ENCODE peak calls at places on chromosomes 6 and 20, in six cellular contexts. One of them, this sample, is unnamed.

GRCh38 chr20:37856932-37857660 is 45.8 kb upstream of the VSTM2L start:
- DNase-seq in occipital lobe: no peak
- DNase-seq in right cardiac atrium: no peak
- DNase-seq in NCI-H2107: no peak
- DNase-seq in AG08395: peak; percentile 53
- DNase-seq in CD8-positive, alpha-beta T cell: no peak
- DNase-seq in this sample: no peak

GRCh38 chr20:36407196-36407733 is 101.1 kb downstream of the DLGAP4 start:
- DNase-seq in AG08395: peak; percentile 44
- DNase-seq in NCI-H2107: no peak
- DNase-seq in occipital lobe: no peak
- DNase-seq in right cardiac atrium: no peak
- DNase-seq in CD8-positive, alpha-beta T cell: no peak
- DNase-seq in this sample: no peak

GRCh38 chr20:62806383-62807050 is 1.9 kb downstream of the OGFR start:
- DNase-seq in CD8-positive, alpha-beta T cell: no peak
- DNase-seq in AG08395: no peak
- DNase-seq in occipital lobe: no peak
- DNase-seq in right cardiac atrium: no peak
- DNase-seq in NCI-H2107: no peak
- DNase-seq in this sample: no peak

GRCh38 chr20:14288341-14289330 is 48.8 kb downstream of the FLRT3 start:
- DNase-seq in CD8-positive, alpha-beta T cell: no peak
- DNase-seq in right cardiac atrium: no peak
- DNase-seq in AG08395: peak; percentile 44
- DNase-seq in NCI-H2107: no peak
- DNase-seq in occipital lobe: no peak
- DNase-seq in this sample: no peak

GRCh38 chr6:20497200-20497820 is 36.9 kb upstream of the CDKAL1 start:
- DNase-seq in NCI-H2107: no peak
- DNase-seq in CD8-positive, alpha-beta T cell: no peak
- DNase-seq in occipital lobe: no peak
- DNase-seq in right cardiac atrium: no peak
- DNase-seq in AG08395: peak; percentile 88
- DNase-seq in this sample: no peak

GRCh38 chr6:43715056-43715788 is 27.6 kb upstream of the MRPS18A start:
- DNase-seq in right cardiac atrium: no peak
- DNase-seq in CD8-positive, alpha-beta T cell: no peak
- DNase-seq in AG08395: no peak
- DNase-seq in occipital lobe: no peak
- DNase-seq in NCI-H2107: no peak
- DNase-seq in this sample: no peak

GRCh38 chr20:36305602-36306556 is at the start of gene DLGAP4:
- DNase-seq in NCI-H2107: no peak
- DNase-seq in CD8-positive, alpha-beta T cell: no peak
- DNase-seq in occipital lobe: no peak
- DNase-seq in AG08395: no peak
- DNase-seq in right cardiac atrium: no peak
- DNase-seq in this sample: no peak

GRCh38 chr6:46325561-46326525 is 155.1 kb upstream of the ENPP5 start:
- DNase-seq in right cardiac atrium: peak; percentile 67
- DNase-seq in AG08395: peak; percentile 55
- DNase-seq in CD8-positive, alpha-beta T cell: peak; percentile 24
- DNase-seq in NCI-H2107: no peak
- DNase-seq in occipital lobe: peak; percentile 57
- DNase-seq in this sample: peak; percentile 10

GRCh38 chr20:46523696-46524328 is 10.5 kb upstream of the ZNF334 start:
- DNase-seq in CD8-positive, alpha-beta T cell: no peak
- DNase-seq in AG08395: no peak
- DNase-seq in right cardiac atrium: no peak
- DNase-seq in NCI-H2107: no peak
- DNase-seq in occipital lobe: no peak
- DNase-seq in this sample: no peak

GRCh38 chr6:7260291-7261029 is 52.5 kb downstream of the SSR1 start:
- DNase-seq in AG08395: no peak
- DNase-seq in occipital lobe: no peak
- DNase-seq in CD8-positive, alpha-beta T cell: no peak
- DNase-seq in right cardiac atrium: peak; percentile 18
- DNase-seq in NCI-H2107: no peak
- DNase-seq in this sample: no peak

GRCh38 chr6:105836379-105836778 is 249.8 kb upstream of the PRDM1 start:
- DNase-seq in occipital lobe: no peak
- DNase-seq in NCI-H2107: no peak
- DNase-seq in CD8-positive, alpha-beta T cell: no peak
- DNase-seq in right cardiac atrium: no peak
- DNase-seq in AG08395: no peak
- DNase-seq in this sample: no peak

GRCh38 chr6:11968241-11968806 is 43.8 kb upstream of the HIVEP1 start:
- DNase-seq in right cardiac atrium: no peak
- DNase-seq in AG08395: no peak
- DNase-seq in CD8-positive, alpha-beta T cell: no peak
- DNase-seq in NCI-H2107: no peak
- DNase-seq in occipital lobe: no peak
- DNase-seq in this sample: no peak

GRCh38 chr20:58981564-58982364 is 708 bp downstream of the NELFCD start:
- DNase-seq in AG08395: no peak
- DNase-seq in occipital lobe: no peak
- DNase-seq in CD8-positive, alpha-beta T cell: no peak
- DNase-seq in NCI-H2107: no peak
- DNase-seq in right cardiac atrium: peak; percentile 58
- DNase-seq in this sample: peak; percentile 82

GRCh38 chr6:26122402-26122792 is 35.2 kb downstream of the HFE start:
- DNase-seq in AG08395: no peak
- DNase-seq in right cardiac atrium: no peak
- DNase-seq in CD8-positive, alpha-beta T cell: no peak
- DNase-seq in occipital lobe: no peak
- DNase-seq in NCI-H2107: no peak
- DNase-seq in this sample: no peak

GRCh38 chr6:136113736-136114173 is 136.4 kb downstream of the MTFR2 start:
- DNase-seq in right cardiac atrium: peak; percentile 70
- DNase-seq in occipital lobe: peak; percentile 27
- DNase-seq in AG08395: peak; percentile 83
- DNase-seq in CD8-positive, alpha-beta T cell: no peak
- DNase-seq in NCI-H2107: peak; percentile 66
- DNase-seq in this sample: peak; percentile 22

GRCh38 chr20:5863040-5863811 is 87.1 kb downstream of the TRMT6 start:
- DNase-seq in CD8-positive, alpha-beta T cell: no peak
- DNase-seq in AG08395: peak; percentile 63
- DNase-seq in occipital lobe: no peak
- DNase-seq in right cardiac atrium: peak; percentile 53
- DNase-seq in NCI-H2107: no peak
- DNase-seq in this sample: peak; percentile 71

GRCh38 chr6:134022650-134023049 is 29.8 kb downstream of the SLC2A12 start:
- DNase-seq in NCI-H2107: no peak
- DNase-seq in occipital lobe: no peak
- DNase-seq in CD8-positive, alpha-beta T cell: no peak
- DNase-seq in right cardiac atrium: no peak
- DNase-seq in AG08395: no peak
- DNase-seq in this sample: no peak

GRCh38 chr20:37600486-37600885 is 72.8 kb upstream of the BLCAP start:
- DNase-seq in AG08395: no peak
- DNase-seq in CD8-positive, alpha-beta T cell: no peak
- DNase-seq in right cardiac atrium: no peak
- DNase-seq in NCI-H2107: no peak
- DNase-seq in occipital lobe: no peak
- DNase-seq in this sample: no peak

GRCh38 chr6:84618046-84618752 is 146.2 kb downstream of the TBX18 start:
- DNase-seq in right cardiac atrium: peak; percentile 48
- DNase-seq in NCI-H2107: no peak
- DNase-seq in CD8-positive, alpha-beta T cell: no peak
- DNase-seq in AG08395: peak; percentile 84
- DNase-seq in occipital lobe: no peak
- DNase-seq in this sample: no peak

GRCh38 chr6:42226251-42227143 is 8.8 kb upstream of the MRPS10 start:
- DNase-seq in right cardiac atrium: no peak
- DNase-seq in occipital lobe: no peak
- DNase-seq in AG08395: peak; percentile 47
- DNase-seq in CD8-positive, alpha-beta T cell: no peak
- DNase-seq in NCI-H2107: no peak
- DNase-seq in this sample: peak; percentile 82

GRCh38 chr6:27720607-27721580 is 191.3 kb downstream of the OR2B2 start:
- DNase-seq in occipital lobe: no peak
- DNase-seq in right cardiac atrium: no peak
- DNase-seq in NCI-H2107: no peak
- DNase-seq in AG08395: peak; percentile 3
- DNase-seq in CD8-positive, alpha-beta T cell: no peak
- DNase-seq in this sample: no peak

GRCh38 chr6:3699231-3699630 is 52.3 kb downstream of the PXDC1 start:
- DNase-seq in NCI-H2107: no peak
- DNase-seq in CD8-positive, alpha-beta T cell: no peak
- DNase-seq in occipital lobe: no peak
- DNase-seq in AG08395: no peak
- DNase-seq in right cardiac atrium: no peak
- DNase-seq in this sample: no peak

GRCh38 chr20:62662422-62662821 is 20.1 kb downstream of the SLCO4A1 start:
- DNase-seq in CD8-positive, alpha-beta T cell: no peak
- DNase-seq in occipital lobe: no peak
- DNase-seq in AG08395: peak; percentile 85
- DNase-seq in right cardiac atrium: no peak
- DNase-seq in NCI-H2107: no peak
- DNase-seq in this sample: no peak

GRCh38 chr6:49933526-49933925 is 30.4 kb downstream of the DEFB114 start:
- DNase-seq in right cardiac atrium: peak; percentile 26
- DNase-seq in occipital lobe: no peak
- DNase-seq in CD8-positive, alpha-beta T cell: no peak
- DNase-seq in AG08395: no peak
- DNase-seq in NCI-H2107: no peak
- DNase-seq in this sample: no peak

GRCh38 chr6:147906361-147906760 is 397.9 kb downstream of the SAMD5 start:
- DNase-seq in occipital lobe: no peak
- DNase-seq in AG08395: no peak
- DNase-seq in right cardiac atrium: no peak
- DNase-seq in CD8-positive, alpha-beta T cell: no peak
- DNase-seq in NCI-H2107: no peak
- DNase-seq in this sample: peak; percentile 33

GRCh38 chr6:28816909-28817807 is 106.6 kb downstream of the TRIM27 start:
- DNase-seq in right cardiac atrium: no peak
- DNase-seq in CD8-positive, alpha-beta T cell: no peak
- DNase-seq in NCI-H2107: no peak
- DNase-seq in occipital lobe: no peak
- DNase-seq in AG08395: peak; percentile 36
- DNase-seq in this sample: no peak

GRCh38 chr20:62376112-62377063 is 9.3 kb upstream of the LAMA5 start:
- DNase-seq in AG08395: peak; percentile 57
- DNase-seq in right cardiac atrium: peak; percentile 85
- DNase-seq in occipital lobe: no peak
- DNase-seq in NCI-H2107: no peak
- DNase-seq in CD8-positive, alpha-beta T cell: no peak
- DNase-seq in this sample: peak; percentile 84

GRCh38 chr20:53003420-53003819 is 31.3 kb downstream of the TSHZ2 start:
- DNase-seq in CD8-positive, alpha-beta T cell: no peak
- DNase-seq in AG08395: no peak
- DNase-seq in right cardiac atrium: no peak
- DNase-seq in occipital lobe: no peak
- DNase-seq in NCI-H2107: no peak
- DNase-seq in this sample: peak; percentile 19

GRCh38 chr6:30826961-30827342 is 57.4 kb upstream of the DDR1 start:
- DNase-seq in NCI-H2107: no peak
- DNase-seq in right cardiac atrium: no peak
- DNase-seq in occipital lobe: no peak
- DNase-seq in AG08395: no peak
- DNase-seq in CD8-positive, alpha-beta T cell: no peak
- DNase-seq in this sample: no peak

GRCh38 chr6:19860235-19860877 is 23.2 kb downstream of the ID4 start:
- DNase-seq in occipital lobe: no peak
- DNase-seq in right cardiac atrium: no peak
- DNase-seq in NCI-H2107: no peak
- DNase-seq in AG08395: no peak
- DNase-seq in CD8-positive, alpha-beta T cell: no peak
- DNase-seq in this sample: no peak

GRCh38 chr20:25507385-25508082 is 77.8 kb downstream of the NINL start:
- DNase-seq in NCI-H2107: no peak
- DNase-seq in AG08395: no peak
- DNase-seq in CD8-positive, alpha-beta T cell: no peak
- DNase-seq in right cardiac atrium: no peak
- DNase-seq in occipital lobe: no peak
- DNase-seq in this sample: no peak

GRCh38 chr6:34460796-34461507 is 4.9 kb upstream of the PACSIN1 start:
- DNase-seq in right cardiac atrium: no peak
- DNase-seq in AG08395: no peak
- DNase-seq in NCI-H2107: no peak
- DNase-seq in CD8-positive, alpha-beta T cell: no peak
- DNase-seq in occipital lobe: no peak
- DNase-seq in this sample: no peak

GRCh38 chr6:123338394-123338793 is 298.4 kb downstream of the TRDN start:
- DNase-seq in occipital lobe: no peak
- DNase-seq in CD8-positive, alpha-beta T cell: no peak
- DNase-seq in AG08395: no peak
- DNase-seq in right cardiac atrium: peak; percentile 9
- DNase-seq in NCI-H2107: peak; percentile 15
- DNase-seq in this sample: no peak

GRCh38 chr6:19851273-19852089 is 14.3 kb downstream of the ID4 start:
- DNase-seq in right cardiac atrium: no peak
- DNase-seq in occipital lobe: peak; percentile 14
- DNase-seq in CD8-positive, alpha-beta T cell: no peak
- DNase-seq in AG08395: peak; percentile 88
- DNase-seq in NCI-H2107: peak; percentile 23
- DNase-seq in this sample: peak; percentile 79

GRCh38 chr6:33339193-33339592 is 21.6 kb upstream of the ZBTB22 start:
- DNase-seq in occipital lobe: no peak
- DNase-seq in NCI-H2107: no peak
- DNase-seq in right cardiac atrium: no peak
- DNase-seq in CD8-positive, alpha-beta T cell: no peak
- DNase-seq in AG08395: no peak
- DNase-seq in this sample: no peak

GRCh38 chr6:23174781-23175361 is 605.5 kb downstream of the HDGFL1 start:
- DNase-seq in CD8-positive, alpha-beta T cell: no peak
- DNase-seq in NCI-H2107: no peak
- DNase-seq in AG08395: peak; percentile 72
- DNase-seq in right cardiac atrium: no peak
- DNase-seq in occipital lobe: no peak
- DNase-seq in this sample: peak; percentile 48

GRCh38 chr6:25118038-25118437 is 161.1 kb upstream of the CARMIL1 start:
- DNase-seq in AG08395: no peak
- DNase-seq in CD8-positive, alpha-beta T cell: no peak
- DNase-seq in NCI-H2107: no peak
- DNase-seq in occipital lobe: no peak
- DNase-seq in right cardiac atrium: no peak
- DNase-seq in this sample: no peak

This sample was measured in HTR-8/SVneo.